ENCODE peak calls at places on chromosomes 3 and 15, in six cellular contexts. K is H9, V is foreskin fibroblast, T is tibial artery, C is WTC11, A is RWPE1. Q is an unnamed sample.

GRCh38 chr15:64333516-64333915 is 22.5 kb downstream of the CSNK1G1 start:
- DNase-seq in C (no peak), K (no peak), V (no peak), A (no peak), T (no peak), Q (no peak)

GRCh38 chr15:74788716-74789151 is 6.9 kb downstream of the CSK start:
- DNase-seq in C (peak), T (no peak), K (no peak), A (no peak), V (no peak), Q (no peak)

GRCh38 chr15:79329186-79329611 is 18.3 kb downstream of the TMED3 start:
- DNase-seq in K (no peak), C (no peak), T (no peak), V (peak), A (peak), Q (no peak)

GRCh38 chr3:51709004-51709420 is 2.1 kb downstream of the GRM2 start:
- DNase-seq in T (peak), V (no peak), C (peak), K (peak), A (no peak), Q (no peak)

GRCh38 chr3:179026636-179027035 is 45.0 kb downstream of the ZMAT3 start:
- DNase-seq in K (no peak), A (no peak), T (no peak), V (peak), C (no peak), Q (no peak)

GRCh38 chr3:27943106-27943505 is 221.0 kb upstream of the EOMES start:
- DNase-seq in V (peak), A (peak), T (no peak), K (peak), C (peak), Q (peak)

GRCh38 chr15:67794832-67795574 is 30.3 kb upstream of the SKOR1 start:
- DNase-seq in T (no peak), C (no peak), K (no peak), A (no peak), V (no peak), Q (no peak)

GRCh38 chr3:53195602-53196574 is 34.9 kb downstream of the PRKCD start:
- DNase-seq in V (peak), K (peak), C (peak), A (peak), T (no peak), Q (peak)

GRCh38 chr3:100978036-100978659 is 15.1 kb downstream of the ABI3BP start:
- DNase-seq in T (no peak), A (no peak), V (peak), C (no peak), K (no peak), Q (no peak)

GRCh38 chr15:57640935-57641682 is 49.4 kb downstream of the MYZAP start:
- DNase-seq in V (peak), K (no peak), A (peak), T (no peak), C (peak), Q (peak)

GRCh38 chr3:38117748-38118420 is 19.0 kb downstream of the ACAA1 start:
- DNase-seq in K (peak), C (peak), V (peak), A (no peak), T (peak), Q (peak)

GRCh38 chr15:70347766-70348558 is 250.2 kb upstream of the TLE3 start:
- DNase-seq in C (no peak), A (no peak), T (no peak), V (no peak), K (no peak), Q (no peak)

GRCh38 chr3:63918321-63918720 is 6.1 kb upstream of the SCAANT1 start:
- DNase-seq in K (no peak), C (no peak), A (no peak), V (peak), T (no peak), Q (no peak)

GRCh38 chr3:64056616-64057165 is 33.4 kb upstream of the PSMD6 start:
- DNase-seq in V (no peak), C (no peak), T (no peak), K (no peak), A (peak), Q (no peak)

GRCh38 chr3:125683067-125683844 is 88.0 kb upstream of the OSBPL11 start:
- DNase-seq in T (peak), A (no peak), V (no peak), K (no peak), C (no peak), Q (no peak)

GRCh38 chr3:2485027-2485375 is 386.3 kb downstream of the CNTN4 start:
- DNase-seq in A (no peak), C (no peak), T (no peak), V (no peak), K (no peak), Q (no peak)

GRCh38 chr3:108036984-108037741 is 53.7 kb downstream of the CD47 start:
- DNase-seq in T (no peak), K (no peak), V (peak), C (no peak), A (no peak), Q (no peak)

GRCh38 chr3:152267319-152267689 is 1.4 kb upstream of the MBNL1 start:
- DNase-seq in T (no peak), V (no peak), A (no peak), C (no peak), K (no peak), Q (no peak)

DNA sequence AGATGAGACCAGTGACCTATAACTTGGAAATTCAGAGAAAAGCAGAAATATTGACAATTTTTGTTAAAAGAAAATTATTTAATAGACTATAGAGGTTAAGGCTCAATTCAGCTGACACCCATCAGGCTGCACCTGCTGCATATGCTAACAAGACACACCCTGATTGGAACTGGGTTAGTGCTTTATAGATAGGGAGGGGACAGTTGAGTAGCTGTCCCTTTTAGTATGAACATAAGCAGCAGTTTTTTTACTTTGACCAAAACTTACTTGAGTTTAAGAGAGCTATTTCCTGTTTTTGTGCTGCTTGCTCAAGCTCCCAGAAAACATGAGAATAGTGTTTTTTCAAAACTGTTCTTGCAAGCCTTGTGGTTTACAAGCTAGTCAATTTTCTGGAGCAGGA is 292.6 kb downstream of the LRRC3B start:
- DNase-seq in C (no peak), K (no peak), V (no peak), A (no peak), T (no peak), Q (no peak)
- TF ChIP-seq CTCF in C (no peak), K (no peak), V (no peak), A (no peak), T (no peak), Q (no peak)

DNA sequence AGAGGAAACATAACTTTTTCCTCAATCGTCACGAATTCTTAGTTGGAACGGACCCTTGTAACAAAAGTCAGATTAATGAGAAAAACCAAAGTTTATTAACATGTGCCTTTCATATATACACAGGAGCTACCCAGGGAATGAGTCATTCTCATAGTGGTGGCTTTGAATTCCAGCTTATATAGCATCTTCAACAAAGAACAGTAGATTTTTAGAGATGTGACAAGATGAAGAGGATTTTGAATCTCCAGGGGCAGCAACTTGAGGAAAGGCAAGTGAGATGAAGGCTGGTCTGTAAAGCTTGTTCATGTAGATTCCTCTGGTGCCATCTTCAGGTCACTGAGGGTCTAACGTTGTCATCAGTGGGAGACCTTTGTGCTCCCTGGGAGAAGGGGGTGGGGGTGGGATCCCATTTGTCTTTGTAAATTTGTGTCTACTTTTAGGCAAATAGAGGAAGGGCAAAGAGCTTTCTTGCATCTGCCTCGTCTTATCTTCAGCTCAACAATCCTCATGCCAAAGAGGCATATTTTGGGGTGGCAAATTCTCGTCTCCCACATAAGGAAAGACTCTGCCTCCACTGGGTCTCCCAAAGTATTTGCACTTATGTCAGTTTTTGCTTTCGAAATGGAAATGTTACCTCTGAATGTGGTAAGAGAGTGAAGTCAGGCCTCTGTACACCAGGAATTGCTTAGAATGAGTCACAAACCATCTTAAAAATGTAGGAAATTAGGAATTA is 29.5 kb downstream of the CLEC3B start:
- DNase-seq in C (peak), T (no peak), A (no peak), V (peak), K (peak), Q (no peak)
- TF ChIP-seq CTCF in C (peak), T (peak), A (no peak), V (peak), K (peak), Q (no peak)

GRCh38 chr15:34514251-34514760 is 69.1 kb downstream of the GOLGA8B start:
- DNase-seq in T (no peak), A (no peak), K (no peak), C (peak), V (peak), Q (peak)
- TF ChIP-seq CTCF in T (no peak), A (no peak), K (no peak), C (no peak), V (no peak), Q (no peak)

GRCh38 chr3:180036678-180037455 is at the start of gene PEX5L:
- DNase-seq in T (no peak), A (peak), K (peak), C (peak), V (peak), Q (peak)
- TF ChIP-seq CTCF in T (no peak), A (no peak), K (no peak), C (no peak), V (no peak), Q (no peak)

DNA sequence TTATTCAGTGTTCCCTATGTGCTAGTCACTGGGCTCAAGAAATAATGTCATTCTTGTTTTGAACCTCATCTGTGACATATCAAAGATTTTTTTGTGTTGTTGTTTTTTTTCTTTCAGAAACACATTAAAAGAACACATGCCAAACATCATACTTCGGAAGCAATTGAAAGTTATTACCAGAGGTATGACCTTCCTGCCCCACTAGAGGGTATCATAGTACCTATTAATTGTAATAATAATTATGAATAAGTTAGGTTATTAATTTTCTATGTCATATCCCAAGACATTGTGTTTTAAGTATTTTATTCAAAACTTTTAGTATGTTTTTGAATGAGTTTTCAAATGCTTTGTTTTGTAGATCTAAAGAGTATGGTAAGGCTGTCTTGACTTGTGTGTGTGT is 65.7 kb downstream of the CDIN1 start:
- DNase-seq in T (no peak), K (no peak), A (peak), V (peak), C (no peak), Q (no peak)
- TF ChIP-seq CTCF in T (no peak), K (no peak), A (no peak), V (peak), C (no peak), Q (no peak)

DNA sequence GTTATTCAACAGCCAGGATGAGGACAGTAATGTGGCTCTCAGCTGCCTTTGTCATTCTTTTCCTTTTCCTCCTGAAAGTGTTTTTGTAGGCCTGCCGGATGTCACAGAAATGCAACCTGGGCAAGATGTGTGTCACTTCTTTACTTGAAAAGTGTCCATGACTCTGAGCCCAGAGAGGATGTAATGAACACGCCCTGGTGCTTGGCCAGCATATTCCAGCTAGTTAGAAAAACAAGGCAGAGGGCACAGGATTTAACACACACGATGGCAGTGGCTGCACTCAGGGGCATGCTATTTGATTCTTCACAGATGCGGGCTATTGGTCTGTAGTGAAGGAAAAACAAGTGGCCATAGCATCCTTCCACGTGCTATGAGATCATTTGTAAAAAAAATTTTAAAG is 30.3 kb upstream of the PTX3 start:
- DNase-seq in K (no peak), T (no peak), V (no peak), A (no peak), C (no peak), Q (no peak)
- TF ChIP-seq CTCF in K (no peak), T (no peak), V (no peak), A (no peak), C (no peak), Q (no peak)

DNA sequence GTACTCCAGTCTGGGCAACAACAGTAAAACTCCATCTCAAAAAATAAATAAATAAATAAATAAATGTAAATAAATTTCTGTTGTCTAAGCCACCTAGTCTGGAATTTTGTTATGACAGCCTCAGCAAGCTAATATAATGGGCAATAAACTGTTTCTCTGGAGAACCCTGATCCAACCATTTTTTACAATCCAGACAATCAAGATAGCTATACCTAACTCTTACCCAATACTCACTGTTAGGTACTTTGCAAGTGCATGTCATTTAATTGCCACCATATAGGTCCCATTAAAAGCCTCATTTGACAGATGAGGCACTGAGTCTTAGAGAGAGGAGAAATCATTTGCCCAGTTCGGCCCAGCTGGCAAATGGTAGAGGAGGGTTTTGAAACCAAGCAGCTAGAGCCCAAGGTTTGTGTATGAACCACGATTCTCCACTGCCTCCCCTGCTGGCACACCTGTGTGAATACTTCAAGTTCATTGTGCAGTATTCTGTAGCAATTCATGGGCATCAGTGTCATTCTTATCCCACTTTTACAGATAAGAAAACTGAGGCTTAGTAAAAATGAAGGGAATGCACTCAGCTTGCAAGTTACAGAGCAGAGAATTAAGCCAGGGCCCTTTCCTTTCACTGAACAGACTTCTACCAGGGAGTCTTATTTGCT is 107.0 kb upstream of the UBE2E1 start:
- DNase-seq in V (no peak), K (no peak), C (no peak), T (no peak), A (no peak), Q (no peak)
- TF ChIP-seq CTCF in V (no peak), K (no peak), C (no peak), T (no peak), A (no peak), Q (no peak)

GRCh38 chr3:48663489-48664312 is 1.0 kb upstream of the CELSR3 start:
- DNase-seq in A (peak), V (peak), C (peak), K (peak), T (peak), Q (peak)

GRCh38 chr3:48664929-48665328 is 2.2 kb upstream of the CELSR3 start:
- DNase-seq in T (no peak), C (no peak), V (peak), K (no peak), A (no peak), Q (no peak)

GRCh38 chr3:48662140-48662752 is 440 bp downstream of the CELSR3 start:
- DNase-seq in C (no peak), A (no peak), V (no peak), K (peak), T (no peak), Q (no peak)

GRCh38 chr3:48662753-48663488 is at the start of gene CELSR3:
- DNase-seq in K (peak), C (peak), T (peak), A (peak), V (peak), Q (peak)

DNA sequence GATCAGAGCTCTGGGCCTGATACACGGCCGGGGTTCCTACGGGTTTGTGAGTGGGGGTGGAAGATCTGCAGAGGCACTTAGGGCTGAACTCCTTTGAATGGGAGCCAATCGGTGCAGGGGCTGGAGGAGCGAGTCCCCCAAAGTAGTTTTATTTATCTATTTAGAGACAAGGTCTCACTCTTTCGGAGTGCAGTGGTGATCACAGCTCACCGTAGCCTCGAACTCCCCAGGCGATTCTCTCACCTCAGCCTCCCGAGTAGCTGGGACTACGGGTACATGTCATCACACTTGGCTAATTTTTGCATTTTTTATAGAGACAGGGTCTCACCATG is 1.6 kb upstream of the CELSR3 start:
- DNase-seq in V (no peak), C (no peak), K (no peak), T (no peak), A (no peak), Q (no peak)
- TF ChIP-seq CTCF in V (no peak), C (no peak), K (peak), T (no peak), A (peak), Q (no peak)

DNA sequence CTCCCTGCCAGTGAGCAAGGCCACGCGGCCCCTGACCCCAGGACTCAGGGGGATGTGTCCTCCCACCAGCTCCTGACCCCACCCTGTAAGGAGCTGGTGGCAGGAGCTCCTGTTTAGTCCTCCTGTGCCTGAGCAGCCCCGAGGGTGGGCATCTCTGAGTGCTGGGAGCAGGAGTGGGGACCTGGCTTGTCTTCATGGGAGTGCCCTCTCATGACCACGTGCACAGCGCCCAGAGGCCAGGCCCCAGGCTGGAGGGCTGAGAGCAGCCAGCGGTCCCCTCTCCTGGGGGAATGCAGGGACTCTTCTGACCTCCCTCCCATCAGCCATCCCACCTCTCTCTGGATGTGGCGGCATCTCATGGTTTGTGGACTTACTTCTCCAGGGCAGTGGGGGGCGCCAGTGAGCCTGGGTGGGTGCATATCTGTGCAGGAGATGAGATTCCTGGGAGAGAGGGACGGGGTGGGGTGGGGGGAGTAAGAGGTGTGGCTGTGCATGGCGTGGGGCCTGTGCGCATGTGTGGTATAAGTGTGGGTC is 205.6 kb downstream of the TBC1D2B start:
- DNase-seq in A (no peak), T (peak), C (peak), K (peak), V (no peak), Q (no peak)
- TF ChIP-seq CTCF in A (no peak), T (no peak), C (peak), K (peak), V (peak), Q (no peak)

Q was measured in nephron progenitor cell.